ENCODE peak calls at places on chromosome 2, in nine cellular contexts. J is HL-60, C is heart left ventricle, L is left ventricle myocardium inferior, A is lower lobe of right lung, I is pancreas, S is brain microvascular endothelial cell, W is RWPE1, G is thyroid gland. T is an unnamed sample.

GRCh38 chr2:126907671-126908070 is 9.0 kb downstream of the TEX51 start:
- DNase-seq in J (no peak), C (no peak), L (no peak), A (peak; percentile 20), I (peak; percentile 2), S (no peak), W (no peak), G (no peak), T (no peak)

GRCh38 chr2:54239427-54239826 is 16.6 kb downstream of the TSPYL6 start:
- DNase-seq in J (no peak), C (no peak), L (no peak), A (no peak), I (no peak), S (peak; percentile 91), W (no peak), G (no peak), T (no peak)

GRCh38 chr2:72926368-72926767 is 9.0 kb downstream of the EMX1 start:
- DNase-seq in J (no peak), C (no peak), L (no peak), A (no peak), I (no peak), S (no peak), W (no peak), G (no peak), T (no peak)

GRCh38 chr2:232341061-232341738 is 37.4 kb upstream of the ALPP start:
- DNase-seq in J (no peak), C (no peak), L (peak; percentile 12), A (peak; percentile 31), I (no peak), S (no peak), W (no peak), G (no peak), T (no peak)

GRCh38 chr2:130972410-130972809 is 120.8 kb downstream of the FAM168B start:
- DNase-seq in J (no peak), C (no peak), L (no peak), A (no peak), I (no peak), S (no peak), W (no peak), G (no peak), T (no peak)

GRCh38 chr2:46268986-46269385 is 28.2 kb upstream of the EPAS1 start:
- DNase-seq in J (no peak), C (no peak), L (no peak), A (no peak), I (no peak), S (peak; percentile 68), W (no peak), G (no peak), T (no peak)

GRCh38 chr2:74373985-74374384 is 6.1 kb downstream of the DCTN1 start:
- DNase-seq in J (no peak), C (no peak), L (no peak), A (no peak), I (no peak), S (no peak), W (no peak), G (no peak), T (no peak)

GRCh38 chr2:240275386-240275785 is 134.9 kb upstream of the OTOS start:
- DNase-seq in J (no peak), C (no peak), L (no peak), A (no peak), I (no peak), S (no peak), W (no peak), G (no peak), T (no peak)

GRCh38 chr2:102803897-102804217 is 42.0 kb downstream of the TMEM182 start:
- DNase-seq in J (no peak), C (no peak), L (no peak), A (no peak), I (no peak), S (no peak), W (no peak), G (no peak), T (no peak)

GRCh38 chr2:102809291-102810189 is 47.7 kb downstream of the TMEM182 start:
- DNase-seq in J (no peak), C (no peak), L (no peak), A (no peak), I (no peak), S (no peak), W (no peak), G (no peak), T (no peak)

GRCh38 chr2:102803041-102803896 is 41.4 kb downstream of the TMEM182 start:
- DNase-seq in J (no peak), C (no peak), L (no peak), A (no peak), I (no peak), S (no peak), W (no peak), G (no peak), T (no peak)

GRCh38 chr2:102801858-102802699 is 40.2 kb downstream of the TMEM182 start:
- DNase-seq in J (no peak), C (no peak), L (no peak), A (no peak), I (no peak), S (no peak), W (no peak), G (no peak), T (no peak)

DNA sequence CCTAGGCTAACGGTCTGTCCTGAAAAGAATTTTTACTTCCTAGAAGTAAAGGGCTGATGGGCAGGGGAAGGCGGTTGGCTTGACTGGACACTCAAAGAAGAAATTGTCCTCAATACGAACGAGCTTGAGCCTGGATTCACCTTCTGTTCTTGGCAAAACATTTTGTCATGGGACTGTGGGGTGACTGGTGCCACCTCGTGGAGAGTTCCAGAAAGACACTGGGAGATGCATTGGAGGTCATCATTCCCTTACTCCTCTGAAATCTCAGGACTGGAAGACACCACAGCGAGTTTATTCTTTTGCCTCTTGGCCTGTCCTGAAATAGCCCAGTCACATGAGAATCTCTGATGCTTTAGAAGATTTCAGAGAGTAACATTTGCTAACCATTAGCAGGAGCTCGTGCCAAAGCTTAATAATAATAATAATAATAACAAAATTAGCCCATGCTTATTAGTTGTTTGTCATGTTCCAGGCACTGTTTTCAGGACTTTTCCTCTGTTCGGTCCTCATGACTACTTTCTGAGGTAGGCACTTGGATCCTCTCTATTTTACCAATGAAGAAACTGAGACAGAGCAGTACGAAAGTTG is 44.5 kb downstream of the TMEM182 start:
- DNase-seq in J (no peak), C (peak; percentile 63), L (peak; percentile 66), A (no peak), I (peak; percentile 74), S (peak; percentile 74), W (peak; percentile 74), G (peak; percentile 62), T (peak; percentile 72)
- TF ChIP-seq CTCF in J (peak; percentile 67), C (peak; percentile 66), L (peak; percentile 84), A (peak; percentile 79), I (peak; percentile 74), S (peak; percentile 91), W (peak; percentile 74), G (peak; percentile 83), T (peak; percentile 70)

DNA sequence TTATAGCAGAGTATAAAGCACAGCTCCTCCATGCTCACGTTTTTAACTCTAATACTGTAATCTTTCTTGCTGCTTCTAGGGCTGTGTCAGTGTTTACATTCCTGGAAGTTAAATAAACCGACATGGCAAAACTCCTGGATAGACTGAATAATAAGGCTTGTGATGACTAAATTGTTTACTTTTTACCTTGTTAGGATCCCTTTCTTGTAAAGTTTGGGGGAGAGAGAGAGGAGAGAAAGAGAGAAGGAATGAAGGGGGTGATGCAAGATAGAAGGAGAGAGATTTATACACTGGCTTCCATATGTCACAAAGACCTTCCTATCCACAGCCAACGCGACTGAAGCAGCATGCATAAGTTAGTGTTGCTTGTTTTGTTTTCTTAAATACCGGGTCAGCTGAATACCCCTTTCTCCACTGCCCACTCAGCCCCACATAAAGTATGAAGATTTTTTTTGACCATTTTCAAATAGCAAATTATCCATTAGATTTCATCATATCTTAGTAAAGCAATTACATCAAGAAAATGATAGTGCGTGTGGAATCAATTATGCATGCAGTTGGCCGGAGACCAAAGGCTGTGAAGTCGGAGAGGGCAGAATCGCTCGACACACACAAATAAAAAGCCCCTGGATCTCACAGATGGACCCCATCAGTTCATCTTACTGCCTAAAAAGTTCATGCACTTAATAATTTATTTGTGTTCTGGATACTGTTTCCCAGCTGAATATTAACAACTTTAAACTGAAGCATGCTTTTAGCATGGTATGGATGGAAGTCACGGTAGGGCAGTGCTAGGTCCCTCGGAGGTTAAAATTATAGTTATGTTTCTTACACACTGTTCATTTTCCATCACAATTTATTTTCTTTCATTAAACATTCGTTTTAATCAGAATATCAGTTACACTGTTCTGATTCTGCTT is 20.1 kb downstream of the BCL11A start:
- DNase-seq in J (no peak), C (no peak), L (no peak), A (no peak), I (no peak), S (no peak), W (peak; percentile 8), G (no peak), T (no peak)
- H3K27ac ChIP-seq in J (no peak overlapping the region), C (no peak overlapping the region), L (peak overlapping the region; percentile 79), A (no peak overlapping the region), I (no peak overlapping the region), S (no peak overlapping the region), W (no peak overlapping the region), G (no peak overlapping the region), T (no peak overlapping the region)

GRCh38 chr2:9136997-9137819 is 69.4 kb upstream of the ASAP2 start:
- DNase-seq in J (no peak), C (no peak), L (no peak), A (no peak), I (no peak), S (no peak), W (no peak), G (no peak), T (no peak)

GRCh38 chr2:9139491-9140443 is 66.8 kb upstream of the ASAP2 start:
- DNase-seq in J (no peak), C (peak; percentile 74), L (peak; percentile 76), A (peak; percentile 84), I (peak; percentile 72), S (peak; percentile 59), W (peak; percentile 62), G (peak; percentile 76), T (peak; percentile 76)

GRCh38 chr2:9135804-9136558 is 70.6 kb upstream of the ASAP2 start:
- DNase-seq in J (no peak), C (no peak), L (no peak), A (no peak), I (no peak), S (peak; percentile 89), W (no peak), G (no peak), T (no peak)

GRCh38 chr2:9140570-9141378 is 65.8 kb upstream of the ASAP2 start:
- DNase-seq in J (no peak), C (no peak), L (no peak), A (no peak), I (no peak), S (no peak), W (no peak), G (no peak), T (no peak)

DNA sequence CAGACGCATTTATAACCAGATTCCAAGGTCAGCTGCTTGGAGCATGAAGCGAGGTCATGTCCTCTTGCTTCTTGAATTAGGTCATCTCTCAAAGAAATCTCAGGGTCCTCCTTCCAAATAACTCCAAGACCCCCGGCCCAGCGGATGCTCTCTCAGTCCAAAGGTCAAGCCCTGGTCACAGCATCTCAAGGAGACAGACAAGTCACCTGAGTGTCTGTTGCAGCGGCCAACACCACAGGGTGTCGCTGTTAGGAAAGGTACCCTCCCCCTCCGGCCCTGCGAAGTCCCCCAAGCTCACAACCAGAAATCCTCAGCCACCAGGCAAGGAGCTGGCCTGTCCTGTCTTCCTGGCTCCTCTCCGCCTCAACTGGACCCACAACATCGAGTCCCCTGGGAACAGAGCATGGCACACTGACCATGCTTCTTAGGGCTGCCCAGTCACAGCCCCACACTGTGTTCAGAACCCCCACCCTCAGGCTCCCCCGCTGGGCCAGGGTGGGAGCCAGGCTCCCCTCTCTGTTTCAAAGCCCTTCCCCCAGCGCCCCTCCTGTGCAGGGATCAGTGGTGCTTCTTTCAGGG is 68.0 kb upstream of the ASAP2 start:
- DNase-seq in J (no peak), C (no peak), L (no peak), A (no peak), I (no peak), S (no peak), W (no peak), G (no peak), T (no peak)
- TF ChIP-seq CTCF in J (peak; percentile 37), C (no peak), L (peak; percentile 25), A (no peak), I (no peak), S (peak; percentile 71), W (no peak), G (no peak), T (no peak)

DNA sequence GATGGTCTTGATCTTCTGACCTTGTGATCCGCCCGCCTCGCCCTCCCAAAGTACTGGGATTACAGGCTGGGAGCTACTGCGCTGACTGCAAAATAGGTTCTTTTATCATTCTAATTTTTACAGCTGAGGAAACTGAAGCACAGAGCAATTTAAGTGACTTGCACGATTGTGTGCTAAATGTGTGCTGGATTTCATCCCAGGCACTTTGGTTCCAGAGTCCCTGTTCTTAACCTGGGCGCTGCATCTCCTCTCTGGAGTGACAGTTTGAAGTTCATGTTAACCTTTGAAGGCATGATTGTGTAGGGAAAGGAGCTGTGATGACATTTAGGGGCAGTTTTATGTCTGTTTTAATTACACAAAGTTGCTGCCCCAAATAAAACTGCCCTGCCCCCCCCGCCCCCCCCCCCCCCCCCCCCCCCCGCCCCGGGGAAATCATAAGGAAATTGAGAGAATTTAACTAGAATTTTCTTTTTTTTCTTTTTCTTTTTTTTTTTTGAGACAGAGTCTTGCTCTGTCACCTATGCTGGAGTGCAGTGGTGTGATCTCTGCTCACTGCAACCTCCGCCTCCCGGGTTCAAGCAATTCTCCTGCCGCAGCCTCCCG is 5.6 kb downstream of the ACSL3 start:
- DNase-seq in J (no peak), C (peak; percentile 52), L (no peak), A (no peak), I (no peak), S (no peak), W (no peak), G (no peak), T (no peak)
- H3K27ac ChIP-seq in J (no peak overlapping the region), C (peak overlapping the region; percentile 4), L (peak overlapping the region; percentile 98), A (no peak overlapping the region), I (no peak overlapping the region), S (no peak overlapping the region), W (peak overlapping the region; percentile 23), G (no peak overlapping the region), T (no peak overlapping the region)

T was measured in tibial artery.